ENCODE peak calls at places on chromosomes 2 and 18, in eight cellular contexts. C is hepatocyte, U is Karpas-422, I is H9, Y is keratinocyte, K is mesenchymal stem cell, E is GM23248, F is IMR-90. W is an unnamed sample.

GRCh38 chr2:118443596-118443995 is 355.3 kb downstream of the INSIG2 start:
- DNase-seq in C (no peak), U (no peak), I (no peak), Y (no peak), K (no peak), E (peak; percentile 64), F (peak; percentile 17), W (no peak)

GRCh38 chr2:28452534-28453081 is 43.3 kb upstream of the PLB1 start:
- DNase-seq in C (peak; percentile 78), U (peak; percentile 80), I (peak; percentile 86), Y (no peak), K (peak; percentile 46), E (peak; percentile 65), F (peak; percentile 27), W (peak; percentile 92)

GRCh38 chr2:173326806-173327205 is 27.9 kb upstream of the CDCA7 start:
- DNase-seq in C (no peak), U (no peak), I (no peak), Y (no peak), K (peak; percentile 57), E (peak; percentile 59), F (peak; percentile 24), W (peak; percentile 84)

GRCh38 chr2:25314514-25315315 is 27.0 kb downstream of the DNMT3A start:
- DNase-seq in C (peak; percentile 84), U (no peak), I (peak; percentile 91), Y (no peak), K (peak; percentile 35), E (no peak), F (peak; percentile 29), W (no peak)

GRCh38 chr2:46177461-46178089 is 119.6 kb upstream of the EPAS1 start:
- DNase-seq in C (no peak), U (no peak), I (no peak), Y (no peak), K (peak; percentile 63), E (no peak), F (peak; percentile 75), W (no peak)

GRCh38 chr2:157182834-157183396 is 74.6 kb upstream of the GALNT5 start:
- DNase-seq in C (no peak), U (no peak), I (no peak), Y (no peak), K (peak; percentile 87), E (peak; percentile 86), F (peak; percentile 97), W (peak; percentile 84)

GRCh38 chr2:8146329-8147048 is 535.4 kb upstream of the ID2 start:
- DNase-seq in C (no peak), U (no peak), I (no peak), Y (no peak), K (no peak), E (no peak), F (no peak), W (no peak)

GRCh38 chr18:65124633-65125032 is 626.2 kb upstream of the CDH7 start:
- DNase-seq in C (no peak), U (no peak), I (no peak), Y (no peak), K (peak; percentile 30), E (no peak), F (no peak), W (no peak)

GRCh38 chr2:190835303-190835930 is 45.2 kb upstream of the GLS start:
- DNase-seq in C (peak; percentile 55), U (no peak), I (no peak), Y (no peak), K (peak; percentile 84), E (peak; percentile 94), F (peak; percentile 89), W (peak; percentile 93)

GRCh38 chr18:2881490-2882195 is 34.8 kb downstream of the EMILIN2 start:
- DNase-seq in C (no peak), U (no peak), I (no peak), Y (no peak), K (no peak), E (peak; percentile 97), F (peak; percentile 88), W (peak; percentile 46)

GRCh38 chr2:96138146-96139145 is at the start of gene ASTL:
- DNase-seq in C (peak; percentile 73), U (peak; percentile 83), I (peak; percentile 98), Y (no peak), K (peak; percentile 32), E (peak; percentile 53), F (peak; percentile 32), W (peak; percentile 96)

GRCh38 chr18:32549248-32549842 is 78.7 kb upstream of the GAREM1 start:
- DNase-seq in C (peak; percentile 79), U (peak; percentile 84), I (peak; percentile 58), Y (no peak), K (peak; percentile 56), E (peak; percentile 57), F (peak; percentile 34), W (peak; percentile 56)

GRCh38 chr2:64586883-64587481 is 62.9 kb downstream of the AFTPH start:
- DNase-seq in C (peak; percentile 52), U (peak; percentile 84), I (no peak), Y (no peak), K (peak; percentile 69), E (peak; percentile 80), F (peak; percentile 72), W (peak; percentile 67)

GRCh38 chr2:119436993-119437772 is 5.5 kb downstream of the TMEM37 start:
- DNase-seq in C (no peak), U (no peak), I (peak; percentile 11), Y (no peak), K (no peak), E (no peak), F (no peak), W (peak; percentile 34)

GRCh38 chr18:12056884-12057402 is 36.7 kb upstream of the ANKRD62 start:
- DNase-seq in C (no peak), U (no peak), I (no peak), Y (no peak), K (no peak), E (no peak), F (no peak), W (no peak)

GRCh38 chr18:12061685-12062084 is 32.0 kb upstream of the ANKRD62 start:
- DNase-seq in C (no peak), U (no peak), I (no peak), Y (no peak), K (no peak), E (no peak), F (no peak), W (no peak)

GRCh38 chr18:12060182-12060870 is 33.3 kb upstream of the ANKRD62 start:
- DNase-seq in C (no peak), U (no peak), I (no peak), Y (no peak), K (no peak), E (peak; percentile 23), F (no peak), W (peak; percentile 78)

GRCh38 chr18:12057419-12058039 is 36.1 kb upstream of the ANKRD62 start:
- DNase-seq in C (no peak), U (no peak), I (peak; percentile 67), Y (no peak), K (no peak), E (no peak), F (no peak), W (no peak)

DNA sequence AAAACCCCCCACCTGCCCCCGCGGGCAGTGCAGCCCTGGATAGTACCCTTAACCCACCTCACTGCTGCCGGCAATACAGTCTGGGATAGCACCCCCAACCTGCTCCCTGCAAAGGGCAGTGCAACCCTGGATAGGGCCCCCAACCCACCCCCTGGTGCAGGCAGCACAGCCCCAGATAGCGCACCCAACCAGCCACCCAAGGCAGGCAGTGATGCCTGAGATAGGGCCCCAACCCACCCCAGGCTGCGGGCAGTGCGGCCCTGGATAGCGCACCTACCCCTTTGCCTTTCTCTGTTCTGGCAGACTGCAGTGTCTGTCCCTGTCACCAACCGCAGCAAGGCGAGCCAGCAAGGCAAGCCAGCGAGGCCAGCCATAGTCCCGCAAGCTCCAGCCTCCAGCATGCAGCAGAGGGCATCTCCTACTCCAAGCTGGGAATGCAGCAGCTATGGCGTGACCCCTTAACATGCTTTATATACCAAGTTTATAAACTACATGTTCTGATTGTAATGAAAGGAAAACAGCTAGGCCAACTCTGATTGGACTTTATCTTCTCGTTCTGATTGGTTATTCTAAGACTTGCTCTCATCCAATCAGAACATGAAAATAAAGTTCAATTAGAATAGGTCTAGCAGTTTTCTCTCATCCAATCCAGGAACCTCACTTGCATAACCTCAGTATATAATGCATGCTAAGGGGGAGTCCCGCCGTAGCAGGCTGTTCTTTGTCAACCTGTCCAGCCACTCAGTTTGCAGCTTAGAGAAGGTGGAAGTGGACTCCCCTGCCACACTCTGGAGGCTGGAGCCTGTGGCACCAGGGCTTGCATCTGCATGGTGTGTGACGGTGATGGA is 34.1 kb upstream of the ANKRD62 start:
- DNase-seq in C (no peak), U (peak; percentile 59), I (no peak), Y (no peak), K (no peak), E (no peak), F (no peak), W (no peak)
- H3K4me2 ChIP-seq in C (no peak overlapping the region), U (no peak overlapping the region), I (no peak overlapping the region), Y (no peak overlapping the region), K (no peak overlapping the region), E (no peak overlapping the region), F (no peak overlapping the region), W (no peak overlapping the region)

GRCh38 chr2:86806059-86806857 is 15.5 kb upstream of the CD8A start:
- DNase-seq in C (no peak), U (no peak), I (no peak), Y (no peak), K (no peak), E (no peak), F (no peak), W (no peak)
- H3K27ac ChIP-seq in C (no peak overlapping the region), U (no peak overlapping the region), I (no peak overlapping the region), Y (no peak overlapping the region), K (no peak overlapping the region), E (no peak overlapping the region), F (no peak overlapping the region), W (no peak overlapping the region)

DNA sequence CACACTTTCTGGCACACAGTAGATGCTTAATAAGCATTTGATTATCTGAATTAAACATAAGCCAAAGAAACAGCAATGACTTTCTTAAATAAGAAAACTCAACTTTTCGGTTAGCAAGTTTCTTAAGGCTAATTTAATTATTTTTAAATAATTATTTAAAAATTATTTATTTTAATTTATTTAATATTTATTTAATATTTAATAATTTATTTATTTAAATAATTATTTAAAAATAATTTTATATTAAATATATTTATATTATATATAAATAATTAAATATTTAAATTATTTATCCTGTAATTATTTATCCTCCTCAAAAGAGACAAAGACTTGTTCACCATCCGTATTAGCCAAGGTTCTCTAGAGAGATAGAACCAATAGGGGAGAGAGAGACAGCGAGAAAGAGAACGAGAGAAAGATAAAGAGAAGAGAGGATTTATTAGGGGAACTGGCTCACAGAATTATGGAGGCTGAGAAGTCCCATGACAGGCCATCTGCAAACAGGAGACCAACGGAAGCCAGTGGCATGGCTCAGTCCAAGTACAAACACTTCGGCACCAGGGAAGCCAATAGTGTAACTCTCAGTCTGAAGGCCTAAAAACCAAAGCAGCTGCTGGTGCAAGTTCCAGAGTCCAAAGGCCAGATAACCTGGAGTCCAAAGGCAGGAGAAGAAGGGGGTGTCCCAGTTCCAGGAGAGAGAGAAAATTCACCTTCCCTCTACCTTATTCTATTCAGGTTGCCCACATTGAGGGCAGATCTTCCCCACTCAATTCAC is 125.3 kb downstream of the METTL8 start:
- DNase-seq in C (no peak), U (no peak), I (no peak), Y (no peak), K (no peak), E (no peak), F (no peak), W (no peak)
- H3K4me2 ChIP-seq in C (no peak overlapping the region), U (no peak overlapping the region), I (no peak overlapping the region), Y (no peak overlapping the region), K (no peak overlapping the region), E (no peak overlapping the region), F (no peak overlapping the region), W (no peak overlapping the region)

DNA sequence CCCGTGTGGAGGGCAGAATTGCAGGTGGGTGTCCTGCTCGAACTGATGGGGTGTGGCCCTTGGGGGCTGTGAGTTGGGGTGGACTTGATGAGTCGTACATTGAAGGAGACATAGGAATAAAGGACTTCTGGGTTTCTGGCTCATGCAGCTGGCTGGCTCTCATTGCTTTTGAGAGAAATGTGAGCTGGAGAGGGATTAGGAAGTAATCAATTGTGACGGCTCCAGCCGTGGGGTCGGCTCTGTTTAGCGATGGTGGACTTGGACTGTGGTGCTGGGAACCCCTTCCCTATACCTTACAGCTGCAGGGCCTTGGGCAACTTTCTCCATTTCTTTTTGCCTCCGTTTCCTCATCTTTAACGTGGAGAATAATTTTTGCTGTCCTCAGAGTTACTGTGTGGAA is 9.2 kb downstream of the IMPA2 start:
- DNase-seq in C (no peak), U (no peak), I (no peak), Y (no peak), K (no peak), E (no peak), F (no peak), W (no peak)
- H3K27ac ChIP-seq in C (no peak overlapping the region), U (no peak overlapping the region), I (no peak overlapping the region), Y (no peak overlapping the region), K (no peak overlapping the region), E (no peak overlapping the region), F (no peak overlapping the region), W (no peak overlapping the region)

W was measured in osteoblast.